ENCODE peak calls at places on chromosomes 13 and 19, in four cellular contexts. One of them, this sample, is unnamed.

GRCh38 chr13:75263741-75264407 is 218.1 kb downstream of the TBC1D4 start:
- DNase-seq in breast epithelium: no peak
- DNase-seq in heart left ventricle: no peak
- DNase-seq in IMR-90: peak; percentile 28
- DNase-seq in this sample: no peak

GRCh38 chr19:2381151-2381822 is 21.2 kb downstream of the TMPRSS9 start:
- DNase-seq in IMR-90: peak; percentile 15
- DNase-seq in breast epithelium: no peak
- DNase-seq in heart left ventricle: no peak
- DNase-seq in this sample: no peak

GRCh38 chr13:74452176-74452575 is 318.0 kb upstream of the KLF12 start:
- DNase-seq in heart left ventricle: no peak
- DNase-seq in breast epithelium: no peak
- DNase-seq in IMR-90: peak; percentile 1
- DNase-seq in this sample: no peak

GRCh38 chr13:70527553-70527952 is 419.3 kb upstream of the KLHL1 start:
- DNase-seq in heart left ventricle: no peak
- DNase-seq in IMR-90: no peak
- DNase-seq in breast epithelium: no peak
- DNase-seq in this sample: no peak

GRCh38 chr13:105847532-105848295 is 687.7 kb downstream of the EFNB2 start:
- DNase-seq in heart left ventricle: no peak
- DNase-seq in breast epithelium: no peak
- DNase-seq in IMR-90: peak; percentile 12
- DNase-seq in this sample: no peak

GRCh38 chr13:51328488-51328887 is 11.0 kb upstream of the SERPINE3 start:
- DNase-seq in IMR-90: no peak
- DNase-seq in breast epithelium: no peak
- DNase-seq in heart left ventricle: no peak
- DNase-seq in this sample: no peak

GRCh38 chr19:32343550-32344262 is 1.7 kb upstream of the ZNF507 start:
- DNase-seq in heart left ventricle: no peak
- DNase-seq in breast epithelium: no peak
- DNase-seq in IMR-90: no peak
- DNase-seq in this sample: no peak

GRCh38 chr19:13195678-13196077 is 45.5 kb downstream of the IER2 start:
- DNase-seq in heart left ventricle: no peak
- DNase-seq in IMR-90: no peak
- DNase-seq in breast epithelium: no peak
- DNase-seq in this sample: peak; percentile 85

GRCh38 chr13:98963917-98964316 is 13.9 kb downstream of the DOCK9 start:
- DNase-seq in heart left ventricle: no peak
- DNase-seq in IMR-90: no peak
- DNase-seq in breast epithelium: no peak
- DNase-seq in this sample: no peak

GRCh38 chr19:10283301-10283733 is 3.4 kb upstream of the ICAM4 start:
- DNase-seq in breast epithelium: no peak
- DNase-seq in IMR-90: no peak
- DNase-seq in heart left ventricle: no peak
- DNase-seq in this sample: no peak

GRCh38 chr13:75365724-75366173 is 116.2 kb downstream of the TBC1D4 start:
- DNase-seq in heart left ventricle: no peak
- DNase-seq in IMR-90: peak; percentile 86
- DNase-seq in breast epithelium: no peak
- DNase-seq in this sample: no peak

GRCh38 chr19:1651548-1652394 is 644 bp downstream of the TCF3 start:
- DNase-seq in heart left ventricle: peak; percentile 69
- DNase-seq in IMR-90: peak; percentile 23
- DNase-seq in breast epithelium: no peak
- DNase-seq in this sample: peak; percentile 69

GRCh38 chr13:24076124-24076523 is 84.4 kb upstream of the SPATA13 start:
- DNase-seq in heart left ventricle: no peak
- DNase-seq in IMR-90: no peak
- DNase-seq in breast epithelium: no peak
- DNase-seq in this sample: peak; percentile 73

GRCh38 chr13:29704648-29705047 is 109.2 kb upstream of the SLC7A1 start:
- DNase-seq in heart left ventricle: peak; percentile 63
- DNase-seq in breast epithelium: no peak
- DNase-seq in IMR-90: no peak
- DNase-seq in this sample: no peak

GRCh38 chr19:18362934-18363542 is 22.6 kb downstream of the PGPEP1 start:
- DNase-seq in heart left ventricle: no peak
- DNase-seq in IMR-90: no peak
- DNase-seq in breast epithelium: no peak
- DNase-seq in this sample: no peak

GRCh38 chr19:13526552-13526951 is 20.3 kb upstream of the CACNA1A start:
- DNase-seq in heart left ventricle: no peak
- DNase-seq in breast epithelium: no peak
- DNase-seq in IMR-90: peak; percentile 18
- DNase-seq in this sample: no peak

GRCh38 chr19:9406798-9407352 is 28.5 kb downstream of the ZNF266 start:
- DNase-seq in breast epithelium: no peak
- DNase-seq in IMR-90: peak; percentile 92
- DNase-seq in heart left ventricle: peak; percentile 88
- DNase-seq in this sample: peak; percentile 65

GRCh38 chr19:13189600-13189999 is 39.4 kb downstream of the IER2 start:
- DNase-seq in heart left ventricle: no peak
- DNase-seq in IMR-90: no peak
- DNase-seq in breast epithelium: no peak
- DNase-seq in this sample: no peak

GRCh38 chr19:2059422-2060201 is 8.6 kb upstream of the MKNK2 start:
- DNase-seq in heart left ventricle: peak; percentile 83
- DNase-seq in breast epithelium: peak; percentile 79
- DNase-seq in IMR-90: peak; percentile 61
- DNase-seq in this sample: peak; percentile 85

GRCh38 chr13:23621316-23621645 is 51.1 kb downstream of the TNFRSF19 start:
- DNase-seq in IMR-90: peak; percentile 96
- DNase-seq in heart left ventricle: no peak
- DNase-seq in breast epithelium: no peak
- DNase-seq in this sample: no peak

GRCh38 chr19:15811476-15811875 is 4.0 kb downstream of the OR10H1 start:
- DNase-seq in IMR-90: no peak
- DNase-seq in breast epithelium: no peak
- DNase-seq in heart left ventricle: no peak
- DNase-seq in this sample: no peak

GRCh38 chr19:15810335-15810734 is 5.1 kb downstream of the OR10H1 start:
- DNase-seq in heart left ventricle: no peak
- DNase-seq in IMR-90: no peak
- DNase-seq in breast epithelium: no peak
- DNase-seq in this sample: no peak

GRCh38 chr19:15812059-15812722 is 3.3 kb downstream of the OR10H1 start:
- DNase-seq in breast epithelium: no peak
- DNase-seq in IMR-90: no peak
- DNase-seq in heart left ventricle: no peak
- DNase-seq in this sample: no peak

GRCh38 chr19:15813916-15814315 is 1.5 kb downstream of the OR10H1 start:
- DNase-seq in breast epithelium: no peak
- DNase-seq in IMR-90: no peak
- DNase-seq in heart left ventricle: no peak
- DNase-seq in this sample: no peak

GRCh38 chr19:15815306-15815705 is at the start of gene OR10H1:
- DNase-seq in IMR-90: no peak
- DNase-seq in breast epithelium: no peak
- DNase-seq in heart left ventricle: no peak
- DNase-seq in this sample: no peak
- H3K27ac ChIP-seq in IMR-90: no peak within 1 kb of the TSS
- H3K27ac ChIP-seq in breast epithelium: no peak within 1 kb of the TSS
- H3K27ac ChIP-seq in heart left ventricle: no peak within 1 kb of the TSS
- H3K27ac ChIP-seq in this sample: no peak within 1 kb of the TSS

DNA sequence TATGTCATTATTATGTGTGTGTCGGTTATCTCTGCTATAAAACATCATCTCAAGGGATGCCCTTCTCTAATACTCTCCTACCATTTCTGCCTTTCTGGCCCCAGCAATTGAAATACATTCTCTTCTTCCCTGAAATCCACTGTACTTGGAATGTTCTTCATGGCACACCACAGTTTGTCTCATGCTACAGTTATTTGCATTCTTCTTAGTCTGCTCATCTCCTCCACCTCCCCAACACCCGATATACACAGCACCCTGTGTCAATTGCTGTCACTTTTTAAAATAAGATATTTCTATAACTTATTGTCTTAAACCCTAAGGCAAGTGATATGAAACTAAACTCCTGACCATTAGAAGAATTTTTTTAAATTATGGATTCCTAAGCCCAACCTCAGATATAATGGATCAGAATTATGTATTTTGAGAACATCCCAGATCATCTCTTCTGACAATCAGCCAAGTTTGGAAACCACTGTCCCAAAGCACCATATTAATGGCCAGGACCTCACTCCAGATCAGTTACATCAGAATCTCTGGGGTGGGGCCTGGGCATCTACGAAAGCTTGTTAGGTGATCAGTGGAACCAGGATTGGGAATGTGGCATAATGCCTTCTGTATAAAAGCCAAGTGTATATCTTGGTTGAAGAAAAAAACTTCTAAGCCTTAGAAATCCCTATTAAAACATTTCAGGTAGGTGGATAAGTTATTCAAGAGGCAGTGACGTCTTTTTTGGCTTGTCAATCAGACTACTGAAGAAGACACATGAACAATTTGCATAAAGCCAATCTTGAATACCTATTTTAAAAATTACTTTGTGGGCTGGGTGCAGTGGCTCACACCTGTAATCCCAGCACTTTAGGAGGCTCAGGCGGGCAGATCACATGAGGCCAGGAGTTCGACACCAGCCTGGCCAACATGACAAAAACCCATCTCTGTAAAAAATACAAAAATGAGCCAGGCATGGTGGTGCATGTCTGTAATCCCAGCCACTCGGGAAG is 30.0 kb upstream of the KBTBD7 start:
- DNase-seq in breast epithelium: no peak
- DNase-seq in heart left ventricle: no peak
- DNase-seq in IMR-90: peak; percentile 83
- DNase-seq in this sample: no peak
- H3K4me1 ChIP-seq in breast epithelium: no peaks in the 10 kb centered on the region
- H3K4me1 ChIP-seq in heart left ventricle: no peaks in the 10 kb centered on the region
- H3K4me1 ChIP-seq in IMR-90: peaks cover 11% of the 10 kb centered on the region
- H3K4me1 ChIP-seq in this sample: no peaks in the 10 kb centered on the region

GRCh38 chr13:93716623-93717022 is 490.0 kb downstream of the GPC6 start:
- DNase-seq in heart left ventricle: no peak
- DNase-seq in breast epithelium: no peak
- DNase-seq in IMR-90: peak; percentile 79
- DNase-seq in this sample: no peak
- TF ChIP-seq CTCF in heart left ventricle: no peak
- TF ChIP-seq CTCF in breast epithelium: no peak
- TF ChIP-seq CTCF in IMR-90: no peak
- TF ChIP-seq CTCF in this sample: no peak

GRCh38 chr13:97109841-97110492 is 112.2 kb upstream of the MBNL2 start:
- DNase-seq in heart left ventricle: peak; percentile 96
- DNase-seq in IMR-90: peak; percentile 85
- DNase-seq in breast epithelium: peak; percentile 92
- DNase-seq in this sample: peak; percentile 96
- H3K27ac ChIP-seq in heart left ventricle: no peak overlapping the region
- H3K27ac ChIP-seq in IMR-90: no peak overlapping the region
- H3K27ac ChIP-seq in breast epithelium: peak overlapping the region; percentile 50
- H3K27ac ChIP-seq in this sample: no peak overlapping the region

This sample was measured in pancreas.